ENCODE peak calls at places on chromosomes 1 and 21, in nine cellular contexts. K is spleen, Z is HCT116, M is ovary, C is IMR-90, Q is suprapubic skin, W is prostate gland, L is heart left ventricle, V is esophagus squamous epithelium. H is an unnamed sample. For H3K4me1, the result is how much of the 10 kb centered on the place peaks cover.

GRCh38 chr1:25703671-25704637 is 87.4 kb downstream of the MAN1C1 start:
- DNase-seq in K (no peak), Z (no peak), M (peak), C (no peak), Q (peak), W (no peak), L (no peak), V (no peak), H (no peak)

GRCh38 chr1:22133247-22133927 is 9.5 kb downstream of the WNT4 start:
- DNase-seq in K (no peak), Z (no peak), M (no peak), C (no peak), Q (no peak), W (no peak), L (no peak), V (no peak), H (no peak)

GRCh38 chr1:67723620-67724019 is 38.6 kb downstream of the GADD45A start:
- DNase-seq in K (no peak), Z (no peak), M (no peak), C (peak), Q (no peak), W (no peak), L (no peak), V (no peak), H (no peak)

GRCh38 chr21:29481641-29482040 is 182.9 kb downstream of the BACH1 start:
- DNase-seq in K (no peak), Z (no peak), M (no peak), C (peak), Q (no peak), W (no peak), L (no peak), V (no peak), H (no peak)

GRCh38 chr1:166902279-166902678 is 26.2 kb upstream of the TADA1 start:
- DNase-seq in K (no peak), Z (peak), M (no peak), C (peak), Q (no peak), W (no peak), L (no peak), V (no peak), H (no peak)

GRCh38 chr1:210250998-210251679 is 18.5 kb downstream of the SERTAD4 start:
- DNase-seq in K (no peak), Z (peak), M (peak), C (no peak), Q (peak), W (peak), L (peak), V (no peak), H (no peak)

GRCh38 chr1:234605983-234606730 is 3.8 kb downstream of the IRF2BP2 start:
- DNase-seq in K (peak), Z (no peak), M (peak), C (peak), Q (no peak), W (no peak), L (no peak), V (no peak), H (no peak)

GRCh38 chr1:85611390-85611789 is 30.8 kb downstream of the CCN1 start:
- DNase-seq in K (no peak), Z (no peak), M (no peak), C (peak), Q (no peak), W (no peak), L (no peak), V (no peak), H (no peak)

GRCh38 chr1:18719786-18720436 is 89.3 kb downstream of the PAX7 start:
- DNase-seq in K (no peak), Z (no peak), M (no peak), C (no peak), Q (no peak), W (no peak), L (no peak), V (no peak), H (no peak)

GRCh38 chr1:23198373-23198772 is 18.9 kb downstream of the HTR1D start:
- DNase-seq in K (no peak), Z (peak), M (no peak), C (peak), Q (no peak), W (no peak), L (no peak), V (no peak), H (no peak)

GRCh38 chr1:244964112-244964971 is 100.0 kb upstream of the HNRNPU start:
- DNase-seq in K (no peak), Z (no peak), M (no peak), C (peak), Q (no peak), W (peak), L (peak), V (no peak), H (no peak)

GRCh38 chr21:44294391-44295162 is 5.3 kb upstream of the PFKL start:
- DNase-seq in K (no peak), Z (no peak), M (peak), C (peak), Q (no peak), W (no peak), L (peak), V (no peak), H (no peak)

GRCh38 chr1:50279622-50280320 is 143.5 kb downstream of the DMRTA2 start:
- DNase-seq in K (no peak), Z (no peak), M (no peak), C (peak), Q (no peak), W (no peak), L (no peak), V (no peak), H (no peak)

GRCh38 chr1:160205974-160206369 is 788 bp downstream of the PEA15 start:
- DNase-seq in K (peak), Z (peak), M (peak), C (peak), Q (peak), W (no peak), L (peak), V (no peak), H (no peak)

GRCh38 chr1:212368073-212368484 is 46.6 kb downstream of the PACC1 start:
- DNase-seq in K (no peak), Z (peak), M (no peak), C (peak), Q (no peak), W (peak), L (peak), V (no peak), H (no peak)

GRCh38 chr1:34987018-34987417 is 1.9 kb upstream of the TMEM35B start:
- DNase-seq in K (no peak), Z (no peak), M (no peak), C (peak), Q (no peak), W (no peak), L (no peak), V (no peak), H (no peak)

DNA sequence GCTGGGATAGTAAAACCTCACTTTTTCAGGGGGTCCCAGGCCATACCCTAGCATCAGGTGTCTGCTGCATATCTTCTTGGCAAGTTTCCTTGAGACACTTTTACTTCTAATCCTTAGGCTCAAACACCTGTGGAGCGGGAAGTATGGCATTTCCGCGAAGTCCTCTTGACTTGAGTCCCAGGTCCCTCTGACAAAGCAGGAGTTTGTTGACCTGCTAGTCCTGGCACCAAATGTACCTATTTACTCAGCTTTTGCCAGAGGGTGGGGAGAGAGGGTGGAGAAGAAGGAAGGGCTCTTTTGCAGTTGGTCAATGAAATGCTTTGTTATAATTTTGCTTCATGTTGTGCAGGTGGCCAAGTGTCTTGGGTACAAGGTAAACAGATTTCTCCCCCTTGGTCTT is 59.7 kb downstream of the CLIC6 start:
- DNase-seq in K (no peak), Z (no peak), M (no peak), C (no peak), Q (no peak), W (peak), L (no peak), V (no peak), H (no peak)
- TF ChIP-seq POLR2A in K (no peak), Z (no peak), M (no peak), C (no peak), Q (no peak), W (no peak), L (no peak), V (no peak), H (no peak)

DNA sequence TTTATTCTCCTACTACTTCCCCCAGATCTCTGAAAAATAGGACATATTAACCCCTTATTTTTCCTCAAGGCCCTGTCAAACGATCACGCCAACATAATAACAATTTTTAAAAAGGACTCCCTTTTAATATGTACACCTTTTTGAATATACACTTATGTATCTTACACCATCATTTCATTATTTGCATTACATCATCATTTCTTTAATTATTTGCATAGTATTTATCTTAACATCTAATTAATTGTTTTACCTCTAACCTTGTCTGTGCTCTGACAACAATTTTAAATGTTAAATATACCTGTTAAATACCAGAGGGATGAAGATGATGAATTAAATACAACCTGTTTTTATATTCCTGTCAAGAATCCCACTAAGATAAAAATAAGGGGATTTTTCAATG is 432.2 kb downstream of the PTPRC start:
- DNase-seq in K (no peak), Z (no peak), M (no peak), C (no peak), Q (no peak), W (no peak), L (no peak), V (no peak), H (no peak)
- H3K4me1 ChIP-seq in K (under half), Z (under half), M (under half), C (under half), Q (under half), W (under half), L (under half), V (under half), H (under half)

GRCh38 chr1:202965441-202965821 is 1.6 kb downstream of the CYB5R1 start:
- DNase-seq in K (no peak), Z (no peak), M (no peak), C (no peak), Q (no peak), W (no peak), L (no peak), V (no peak), H (no peak)

GRCh38 chr1:202967684-202968281 is 726 bp upstream of the CYB5R1 start:
- DNase-seq in K (no peak), Z (no peak), M (no peak), C (no peak), Q (no peak), W (no peak), L (no peak), V (no peak), H (no peak)

GRCh38 chr1:202968351-202968750 is 1.3 kb upstream of the CYB5R1 start:
- DNase-seq in K (no peak), Z (no peak), M (no peak), C (no peak), Q (no peak), W (no peak), L (no peak), V (no peak), H (no peak)

GRCh38 chr1:202966006-202966904 is 802 bp downstream of the CYB5R1 start:
- DNase-seq in K (no peak), Z (no peak), M (no peak), C (no peak), Q (peak), W (peak), L (no peak), V (no peak), H (no peak)

DNA sequence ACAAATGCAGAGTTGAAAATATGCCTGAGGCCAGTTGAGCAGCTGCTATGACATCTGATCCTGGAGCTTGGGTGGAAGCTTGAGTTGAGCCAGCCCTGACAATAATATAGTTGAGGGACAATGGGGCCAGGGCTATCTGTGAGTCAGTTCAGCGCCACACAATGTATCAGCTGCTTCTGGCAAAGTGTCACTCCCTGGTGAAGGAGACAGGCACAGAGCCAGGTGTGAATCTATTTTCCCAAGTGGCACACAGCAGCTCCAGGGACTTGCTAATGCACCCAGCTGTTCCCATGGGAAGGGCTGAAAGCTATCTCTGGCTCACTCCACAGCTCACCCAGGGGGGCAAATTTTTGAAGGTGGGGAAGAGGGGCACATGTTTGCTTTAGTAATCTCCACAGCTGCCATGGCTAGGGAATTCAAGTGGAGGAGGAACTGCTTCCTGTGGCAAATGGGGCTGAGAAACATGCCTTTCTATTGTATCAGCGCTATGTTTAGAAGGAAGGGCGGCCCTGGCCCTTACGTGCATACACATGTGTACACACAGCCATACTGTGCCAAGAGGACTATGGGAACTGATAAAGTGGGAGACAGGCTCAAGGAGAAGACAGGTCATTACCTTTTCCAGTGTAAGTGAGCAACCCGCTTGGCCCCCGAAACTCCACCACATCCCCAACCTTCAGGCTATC is 2.2 kb downstream of the CYB5R1 start:
- DNase-seq in K (no peak), Z (no peak), M (no peak), C (peak), Q (no peak), W (no peak), L (peak), V (no peak), H (no peak)
- TF ChIP-seq POLR2A in K (no peak), Z (no peak), M (no peak), C (no peak), Q (no peak), W (no peak), L (no peak), V (no peak), H (no peak)

GRCh38 chr1:113858982-113859381 is 12.5 kb downstream of the PTPN22 start:
- DNase-seq in K (no peak), Z (no peak), M (no peak), C (no peak), Q (no peak), W (no peak), L (no peak), V (no peak), H (no peak)
- H3K4me1 ChIP-seq in K (under half), Z (under half), M (under half), C (under half), Q (under half), W (under half), L (under half), V (under half), H (under half)

GRCh38 chr1:79501153-79501552 is 494.6 kb upstream of the ADGRL4 start:
- DNase-seq in K (no peak), Z (no peak), M (no peak), C (no peak), Q (no peak), W (no peak), L (no peak), V (no peak), H (no peak)
- TF ChIP-seq POLR2A in K (no peak), Z (no peak), M (no peak), C (no peak), Q (no peak), W (no peak), L (no peak), V (no peak), H (no peak)